ENCODE peak calls at places on chromosome 17, in ten cellular contexts. D is tibial nerve, J is IMR-90, W is breast epithelium, H is body of pancreas, E is heart left ventricle, R is Peyer's patch, K is A549, G is H1, B is esophagus squamous epithelium. A is an unnamed sample.

GRCh38 chr17:5220074-5220473 is 14.6 kb downstream of the SCIMP start:
- DNase-seq in D (no peak), J (no peak), W (no peak), H (no peak), E (no peak), R (no peak), K (no peak), G (no peak), B (no peak), A (no peak)

GRCh38 chr17:55726440-55726839 is 3.8 kb upstream of the TMEM100 start:
- DNase-seq in D (peak; percentile 79), J (peak; percentile 91), W (peak; percentile 25), H (peak; percentile 27), E (peak; percentile 77), R (peak; percentile 48), K (peak; percentile 34), G (no peak), B (no peak), A (peak; percentile 94)

GRCh38 chr17:419073-419735 is 66.6 kb upstream of the RPH3AL start:
- DNase-seq in D (no peak), J (no peak), W (no peak), H (no peak), E (no peak), R (peak; percentile 77), K (no peak), G (no peak), B (no peak), A (no peak)

GRCh38 chr17:27206447-27206846 is 87.5 kb upstream of the WSB1 start:
- DNase-seq in D (no peak), J (no peak), W (no peak), H (no peak), E (no peak), R (peak; percentile 52), K (peak; percentile 22), G (no peak), B (no peak), A (no peak)

GRCh38 chr17:63675231-63675606 is 24.7 kb downstream of the LIMD2 start:
- DNase-seq in D (no peak), J (no peak), W (no peak), H (no peak), E (no peak), R (no peak), K (no peak), G (no peak), B (no peak), A (no peak)

GRCh38 chr17:30093463-30094147 is 23.0 kb upstream of the NSRP1 start:
- DNase-seq in D (peak; percentile 75), J (peak; percentile 58), W (no peak), H (peak; percentile 53), E (no peak), R (peak; percentile 65), K (peak; percentile 63), G (no peak), B (no peak), A (no peak)

GRCh38 chr17:32227910-32228309 is 37.7 kb upstream of the RHBDL3 start:
- DNase-seq in D (no peak), J (no peak), W (no peak), H (no peak), E (no peak), R (no peak), K (no peak), G (peak; percentile 58), B (no peak), A (no peak)

GRCh38 chr17:81285179-81285878 is 9.8 kb downstream of the SLC38A10 start:
- DNase-seq in D (peak; percentile 58), J (peak; percentile 8), W (no peak), H (peak; percentile 81), E (peak; percentile 90), R (peak; percentile 80), K (no peak), G (no peak), B (no peak), A (peak; percentile 65)

GRCh38 chr17:28745777-28746473 is 2.1 kb downstream of the TRAF4 start:
- DNase-seq in D (no peak), J (no peak), W (peak; percentile 92), H (peak; percentile 72), E (no peak), R (peak; percentile 77), K (peak; percentile 55), G (no peak), B (no peak), A (no peak)

GRCh38 chr17:11506635-11507034 is 91.6 kb upstream of the DNAH9 start:
- DNase-seq in D (no peak), J (no peak), W (no peak), H (peak; percentile 11), E (no peak), R (no peak), K (peak; percentile 9), G (no peak), B (no peak), A (no peak)

GRCh38 chr17:21164226-21165019 is 37.7 kb downstream of the DHRS7B start:
- DNase-seq in D (no peak), J (no peak), W (no peak), H (no peak), E (no peak), R (no peak), K (no peak), G (no peak), B (no peak), A (no peak)

GRCh38 chr17:44905006-44906000 is 6.1 kb upstream of the EFTUD2 start:
- DNase-seq in D (no peak), J (peak; percentile 11), W (no peak), H (no peak), E (no peak), R (peak; percentile 83), K (no peak), G (no peak), B (no peak), A (no peak)

GRCh38 chr17:17667947-17668346 is 13.3 kb upstream of the RAI1 start:
- DNase-seq in D (no peak), J (no peak), W (no peak), H (no peak), E (no peak), R (no peak), K (no peak), G (no peak), B (no peak), A (no peak)

GRCh38 chr17:18966831-18967624 is 15.1 kb downstream of the SLC5A10 start:
- DNase-seq in D (no peak), J (peak; percentile 52), W (no peak), H (no peak), E (no peak), R (no peak), K (no peak), G (no peak), B (no peak), A (no peak)

GRCh38 chr17:37137070-37137610 is 188.4 kb downstream of the AATF start:
- DNase-seq in D (no peak), J (no peak), W (no peak), H (no peak), E (no peak), R (no peak), K (no peak), G (no peak), B (no peak), A (no peak)
- TF ChIP-seq CTCF in D (no peak), J (no peak), W (no peak), H (no peak), E (no peak), R (no peak), K (no peak), G (peak; percentile 10), B (no peak), A (no peak)

GRCh38 chr17:74465378-74466110 is 890 bp upstream of the CD300A start:
- DNase-seq in D (no peak), J (no peak), W (no peak), H (no peak), E (no peak), R (no peak), K (no peak), G (no peak), B (no peak), A (no peak)

GRCh38 chr17:74466111-74466784 is at the start of gene CD300A:
- DNase-seq in D (no peak), J (no peak), W (no peak), H (peak; percentile 63), E (peak; percentile 60), R (peak; percentile 79), K (no peak), G (no peak), B (no peak), A (peak; percentile 55)

GRCh38 chr17:74464730-74465377 is 1.6 kb upstream of the CD300A start:
- DNase-seq in D (no peak), J (no peak), W (peak; percentile 65), H (no peak), E (no peak), R (no peak), K (no peak), G (no peak), B (no peak), A (no peak)

GRCh38 chr17:74466785-74467158 is 338 bp downstream of the CD300A start:
- DNase-seq in D (no peak), J (no peak), W (no peak), H (no peak), E (no peak), R (no peak), K (no peak), G (no peak), B (no peak), A (no peak)

GRCh38 chr17:74467221-74467951 is 952 bp downstream of the CD300A start:
- DNase-seq in D (no peak), J (no peak), W (no peak), H (peak; percentile 59), E (no peak), R (peak; percentile 67), K (no peak), G (no peak), B (peak; percentile 22), A (no peak)
- TF ChIP-seq POLR2A in D (no peak), J (no peak), W (no peak), H (no peak), E (no peak), R (no peak), K (no peak), G (no peak), B (no peak), A (no peak)

DNA sequence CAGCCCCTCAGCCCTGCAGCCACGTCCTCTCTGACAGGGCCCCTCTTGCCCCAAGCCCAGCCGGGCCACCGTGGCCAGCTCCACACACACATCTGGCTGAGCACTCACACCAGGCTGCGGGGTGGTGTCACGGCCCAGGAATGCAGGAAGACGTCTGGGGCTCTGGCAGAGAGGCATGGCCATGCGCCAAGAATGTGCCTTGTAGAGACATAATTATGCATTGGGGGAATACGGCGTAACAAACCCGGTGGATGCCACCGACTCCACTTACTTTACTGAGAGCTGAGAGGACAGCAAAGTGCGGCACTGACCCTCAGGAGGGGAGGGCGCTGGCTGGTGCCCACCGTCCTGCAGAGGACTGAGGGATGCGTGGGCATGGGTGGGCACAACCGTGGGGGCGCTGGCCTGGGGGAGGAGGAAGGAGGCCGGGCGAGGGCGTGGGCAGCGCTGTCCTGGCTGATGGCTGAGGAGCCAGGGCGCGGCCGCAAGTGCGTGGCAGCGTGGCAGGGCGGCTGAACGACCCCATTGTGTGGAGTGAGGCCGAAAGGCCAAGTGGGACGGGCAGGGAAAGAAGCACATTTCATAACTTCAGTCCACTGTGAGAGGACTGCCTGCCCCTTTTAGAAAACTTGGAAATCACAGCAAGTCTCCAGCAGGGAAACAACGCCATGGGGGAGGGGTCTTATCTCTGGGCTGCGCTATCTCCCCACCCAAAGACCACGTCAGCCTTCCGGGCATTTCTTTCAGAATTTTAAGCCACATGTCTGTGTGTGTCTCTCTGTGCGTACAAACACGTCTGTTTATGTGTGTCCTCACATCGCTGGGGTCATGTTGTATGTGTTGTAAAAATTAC is 30.6 kb downstream of the METRNL start:
- DNase-seq in D (peak; percentile 83), J (peak; percentile 97), W (peak; percentile 96), H (peak; percentile 92), E (peak; percentile 92), R (peak; percentile 85), K (peak; percentile 93), G (no peak), B (peak; percentile 47), A (peak; percentile 89)
- TF ChIP-seq CTCF in D (no peak), J (no peak), W (no peak), H (no peak), E (no peak), R (no peak), K (no peak), G (no peak), B (no peak), A (no peak)

GRCh38 chr17:41351177-41351576 is 549 bp upstream of the KRT33A start:
- DNase-seq in D (no peak), J (no peak), W (no peak), H (no peak), E (no peak), R (no peak), K (no peak), G (no peak), B (no peak), A (no peak)
- TF ChIP-seq POLR2A in D (no peak), J (no peak), W (no peak), H (no peak), E (no peak), R (no peak), K (no peak), G (no peak), B (no peak), A (no peak)